ENCODE peak calls at places on chromosomes 4 and X, in six cellular contexts. I, C, H, B, G and F are unnamed samples.

GRCh38 chrX:48911407-48912182 is at the start of gene SLC35A2:
- DNase-seq in I (peak), B (no peak), C (peak), H (peak), G (peak), F (peak)

GRCh38 chr4:47705326-47705981 is 132.4 kb downstream of the CORIN start:
- DNase-seq in B (no peak), H (no peak), C (peak), I (no peak), G (no peak), F (no peak)

GRCh38 chr4:2350982-2351381 is 67.5 kb downstream of the ZFYVE28 start:
- DNase-seq in I (peak), C (no peak), H (no peak), B (no peak), G (no peak), F (no peak)

GRCh38 chrX:76366972-76367371 is 60.5 kb upstream of the MAGEE1 start:
- DNase-seq in H (no peak), G (no peak), B (no peak), I (no peak), C (no peak), F (no peak)

GRCh38 chr4:105433421-105433820 is 40.4 kb downstream of the PPA2 start:
- DNase-seq in B (no peak), C (no peak), H (no peak), I (no peak), G (no peak), F (no peak)

GRCh38 chr4:4852591-4853362 is 6.7 kb upstream of the MSX1 start:
- DNase-seq in G (peak), C (peak), I (no peak), H (no peak), B (no peak), F (no peak)

GRCh38 chr4:171601091-171601490 is 212.1 kb upstream of the GALNTL6 start:
- DNase-seq in I (no peak), B (no peak), H (no peak), C (no peak), G (no peak), F (no peak)

GRCh38 chrX:103586314-103586646 is 965 bp downstream of the TCEAL4 start:
- DNase-seq in C (peak), B (no peak), H (peak), G (no peak), I (no peak), F (no peak)

GRCh38 chr4:177696438-177696966 is 254.3 kb upstream of the AGA start:
- DNase-seq in B (no peak), I (no peak), H (no peak), C (no peak), G (no peak), F (no peak)

GRCh38 chr4:76188557-76188956 is 25.1 kb downstream of the SCARB2 start:
- DNase-seq in B (no peak), C (no peak), H (no peak), G (no peak), I (no peak), F (no peak)

GRCh38 chr4:41318839-41319530 is 62.3 kb downstream of the UCHL1 start:
- DNase-seq in B (no peak), I (no peak), G (no peak), H (peak), C (no peak), F (no peak)

GRCh38 chr4:17562157-17562556 is 14.8 kb upstream of the LAP3 start:
- DNase-seq in C (no peak), B (no peak), H (no peak), G (no peak), I (no peak), F (no peak)

GRCh38 chrX:47751670-47752069 is 85.0 kb upstream of the ZNF81 start:
- DNase-seq in H (no peak), G (no peak), I (no peak), C (peak), B (no peak), F (no peak)

GRCh38 chr4:130632731-130633604 is 1537.0 kb downstream of the C4orf33 start:
- DNase-seq in I (no peak), B (peak), H (no peak), G (no peak), C (no peak), F (no peak)

GRCh38 chrX:136065044-136065671 is 79.9 kb downstream of the SLC9A6 start:
- DNase-seq in B (no peak), I (peak), H (peak), C (peak), G (no peak), F (no peak)

GRCh38 chr4:153038493-153039311 is 102.6 kb downstream of the FHDC1 start:
- DNase-seq in B (no peak), H (no peak), C (no peak), G (no peak), I (no peak), F (no peak)

GRCh38 chrX:78387364-78387763 is 60.0 kb upstream of the CYSLTR1 start:
- DNase-seq in C (no peak), G (no peak), H (no peak), B (no peak), I (no peak), F (no peak)

GRCh38 chrX:148495156-148495555 is 5.3 kb upstream of the AFF2 start:
- DNase-seq in H (no peak), C (no peak), I (no peak), B (no peak), G (no peak), F (no peak)

GRCh38 chr4:55125763-55126541 is 557 bp upstream of the KDR start:
- DNase-seq in G (no peak), I (no peak), C (peak), H (no peak), B (no peak), F (no peak)

GRCh38 chr4:161252520-161253141 is 911.2 kb downstream of the FSTL5 start:
- DNase-seq in H (no peak), G (no peak), I (no peak), C (peak), B (no peak), F (no peak)

GRCh38 chr4:57151481-57151880 is 41.3 kb upstream of the IGFBP7 start:
- DNase-seq in H (no peak), I (no peak), C (no peak), B (no peak), G (peak), F (no peak)

GRCh38 chrX:119177278-119177677 is 49.7 kb upstream of the KIAA1210 start:
- DNase-seq in G (no peak), H (no peak), B (no peak), C (no peak), I (no peak), F (no peak)

GRCh38 chr4:2334826-2335728 is 73.2 kb upstream of the MXD4 start:
- DNase-seq in H (no peak), B (no peak), G (no peak), C (no peak), I (peak), F (peak)

GRCh38 chrX:19772306-19772705 is 115.1 kb downstream of the SH3KBP1 start:
- DNase-seq in I (no peak), H (peak), B (no peak), G (no peak), C (peak), F (no peak)

GRCh38 chr4:74374561-74375327 is 9.8 kb downstream of the EREG start:
- DNase-seq in G (peak), I (no peak), C (peak), B (no peak), H (no peak), F (no peak)

DNA sequence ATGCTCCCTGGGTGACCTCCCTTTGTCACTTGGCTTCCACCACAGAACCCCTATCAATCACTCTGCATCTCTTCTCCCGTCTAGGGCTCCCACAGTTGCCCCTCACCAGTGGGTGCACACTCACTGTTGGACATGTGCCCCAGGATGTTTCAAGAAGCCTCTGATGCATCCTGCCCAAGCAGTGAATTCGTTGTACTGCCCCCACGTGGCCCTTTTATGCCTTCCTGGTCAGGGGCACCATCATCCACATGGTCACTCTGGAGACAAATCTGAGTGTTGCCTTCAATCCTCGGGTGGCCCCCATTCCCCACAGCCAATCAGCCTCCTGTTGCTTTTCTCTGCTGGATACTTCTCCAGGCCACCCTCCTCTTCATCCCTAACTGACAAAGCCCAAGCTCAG is 12.2 kb downstream of the ITIH6 start:
- DNase-seq in G (no peak), I (no peak), C (peak), H (no peak), B (no peak), F (no peak)
- TF ChIP-seq CTCF in G (no peak), I (no peak), C (peak), H (no peak), B (no peak), F (no peak)

GRCh38 chrX:105701310-105702052 is 120.9 kb upstream of the NRK start:
- DNase-seq in C (peak), G (no peak), I (no peak), B (peak), H (no peak), F (no peak)
- TF ChIP-seq CTCF in C (peak), G (peak), I (no peak), B (no peak), H (peak), F (no peak)

DNA sequence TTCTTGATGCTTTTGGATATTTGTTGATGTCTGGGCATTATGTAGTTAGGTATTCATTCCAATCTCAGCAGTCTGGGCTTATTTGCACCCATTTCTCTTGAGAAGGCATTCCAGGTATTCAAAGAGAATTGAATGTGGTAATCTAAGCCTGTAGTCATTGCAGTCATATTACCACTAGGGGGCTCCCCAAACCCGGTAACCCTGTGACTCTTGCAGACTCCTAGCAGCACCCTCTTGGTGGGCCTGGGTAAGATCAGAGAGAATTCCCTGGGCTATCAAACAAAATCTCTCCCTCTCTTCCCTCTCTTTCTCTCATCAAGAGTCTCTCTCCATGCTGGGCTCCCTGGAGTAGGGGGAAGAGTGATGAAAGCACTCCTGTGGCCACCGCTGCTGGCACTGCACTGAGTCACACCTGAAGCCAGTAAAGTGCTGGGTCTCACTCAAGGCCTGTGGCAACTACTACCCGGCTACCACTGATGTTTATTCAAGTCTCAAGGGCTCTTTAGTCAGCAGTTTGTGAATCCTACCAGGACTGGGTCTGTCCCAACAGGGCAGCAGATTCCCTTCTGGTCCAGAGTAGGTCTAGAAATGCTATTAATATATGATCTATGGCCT is 187.7 kb upstream of the NUDT10 start:
- DNase-seq in I (no peak), G (no peak), C (peak), H (no peak), B (no peak), F (no peak)
- TF ChIP-seq CTCF in I (no peak), G (peak), C (peak), H (peak), B (peak), F (no peak)

DNA sequence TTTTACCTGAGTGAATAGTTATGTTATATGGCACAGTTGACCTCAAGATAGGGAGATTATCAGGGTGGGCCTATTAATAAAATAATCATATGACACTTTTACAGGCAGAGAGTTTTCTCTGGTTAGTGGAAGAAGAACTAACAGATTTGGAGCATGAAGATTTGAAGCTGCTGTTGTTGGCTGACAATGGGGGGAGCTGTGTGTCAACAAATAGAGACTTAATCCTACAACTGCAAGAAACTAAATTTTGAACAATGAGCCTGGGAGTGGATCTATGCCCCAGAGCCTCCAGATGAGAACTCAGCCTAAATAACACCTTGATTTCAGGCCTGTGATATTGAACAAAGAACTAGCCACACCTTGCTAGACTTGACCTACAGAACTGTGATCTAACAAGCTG is 7.2 kb upstream of the CCSER1 start:
- DNase-seq in G (no peak), H (no peak), C (no peak), B (no peak), I (no peak), F (no peak)
- TF ChIP-seq CTCF in G (no peak), H (peak), C (no peak), B (no peak), I (no peak), F (no peak)

DNA sequence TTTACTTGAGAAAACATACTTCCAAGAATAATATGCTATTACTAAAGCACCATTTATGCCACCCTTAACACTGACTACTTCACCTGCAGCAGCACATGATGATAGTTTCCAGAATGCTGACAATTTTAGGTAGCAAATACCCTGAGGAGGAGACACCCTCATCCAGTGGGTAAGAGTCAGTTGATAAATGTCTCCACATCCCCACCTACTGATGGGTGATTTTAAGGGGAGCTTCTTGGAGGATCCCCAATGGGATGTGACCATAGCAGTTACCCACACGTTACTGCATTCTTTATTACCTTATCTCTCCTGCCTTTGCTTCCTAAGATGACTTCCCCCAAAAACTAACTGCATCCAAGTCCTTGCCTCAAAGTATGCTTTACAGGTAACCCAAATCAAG is 131.2 kb upstream of the SMARCAD1 start:
- DNase-seq in H (no peak), I (no peak), G (no peak), C (no peak), B (no peak), F (no peak)
- TF ChIP-seq CTCF in H (no peak), I (no peak), G (no peak), C (no peak), B (no peak), F (no peak)

DNA sequence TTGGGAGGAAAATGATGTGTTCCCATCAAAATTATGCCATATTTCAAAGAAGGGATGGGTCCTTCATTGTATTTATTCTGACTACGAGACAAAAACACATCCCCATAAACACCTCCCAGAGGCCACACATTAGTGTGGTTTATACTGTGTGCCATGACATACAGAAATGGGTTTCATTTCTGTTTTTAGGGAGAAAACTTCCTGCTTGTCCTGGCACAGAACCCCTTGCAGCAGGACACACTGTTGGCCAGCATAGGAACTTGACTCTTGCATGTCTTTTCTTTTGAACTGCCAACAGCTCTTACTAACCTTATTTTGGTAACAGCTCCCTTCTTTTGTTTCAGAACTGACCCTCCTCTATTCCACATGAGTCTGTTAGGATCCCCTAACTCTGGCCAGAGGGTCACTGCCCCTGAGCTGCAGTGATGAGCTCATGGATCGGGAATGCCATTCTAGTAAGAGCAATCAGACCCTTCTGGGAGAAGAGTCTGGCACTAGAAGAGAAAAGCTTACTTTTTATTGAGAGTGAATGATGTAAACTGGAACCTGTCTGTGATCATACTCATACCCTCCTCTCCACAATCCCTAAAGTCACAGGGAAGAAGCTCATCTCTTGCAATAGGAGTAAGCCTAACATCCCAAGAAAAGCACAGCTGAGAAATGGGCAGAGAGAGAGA is 86.4 kb downstream of the SMIM20 start:
- DNase-seq in C (no peak), B (no peak), G (no peak), H (no peak), I (no peak), F (no peak)
- TF ChIP-seq CTCF in C (no peak), B (no peak), G (no peak), H (no peak), I (no peak), F (no peak)

GRCh38 chr4:174369968-174370367 is 86.3 kb downstream of the CEP44 start:
- DNase-seq in H (no peak), B (no peak), I (no peak), G (no peak), C (no peak), F (no peak)

GRCh38 chr4:174362340-174362739 is 78.6 kb downstream of the CEP44 start:
- DNase-seq in I (no peak), G (no peak), B (no peak), C (no peak), H (no peak), F (no peak)

DNA sequence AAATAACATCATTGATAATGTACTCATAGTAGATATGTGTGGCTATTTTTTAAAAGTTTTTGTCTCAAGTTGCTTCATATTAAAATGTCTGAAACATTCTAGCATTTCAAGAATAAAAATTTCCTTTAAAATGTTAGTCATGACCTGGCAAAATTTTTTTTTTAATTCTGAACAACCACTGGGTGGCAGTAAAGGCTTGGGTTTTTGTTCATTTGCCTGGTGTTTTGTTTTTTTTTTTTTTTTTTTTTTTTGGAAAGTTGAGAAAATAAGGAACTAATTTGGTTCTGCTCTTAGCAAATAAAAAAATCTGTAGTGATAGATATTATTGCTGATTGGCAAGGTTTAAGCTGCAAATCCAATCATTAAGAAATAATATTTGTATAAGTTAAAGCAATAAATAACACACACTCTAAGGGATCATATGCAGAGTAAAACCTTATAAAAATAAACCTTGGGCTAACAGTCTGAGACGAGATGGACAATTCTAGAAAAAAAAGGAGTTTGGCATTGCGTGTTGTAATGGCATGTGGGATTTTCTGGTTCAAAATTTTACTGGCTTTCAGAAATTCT is 81.4 kb downstream of the CEP44 start:
- DNase-seq in C (peak), I (no peak), B (peak), H (no peak), G (no peak), F (no peak)
- TF ChIP-seq CTCF in C (peak), I (no peak), B (peak), H (peak), G (peak), F (no peak)

GRCh38 chr4:163587867-163588266 is 93.4 kb downstream of the TMA16 start:
- DNase-seq in I (no peak), H (no peak), G (no peak), B (no peak), C (no peak), F (peak)
- TF ChIP-seq CTCF in I (no peak), H (no peak), G (no peak), B (peak), C (no peak), F (no peak)

GRCh38 chr4:7158081-7158750 is 34.1 kb upstream of the SORCS2 start:
- DNase-seq in I (peak), C (no peak), H (no peak), G (no peak), B (no peak), F (no peak)

GRCh38 chr4:7156273-7157139 is 35.8 kb upstream of the SORCS2 start:
- DNase-seq in I (no peak), G (peak), H (peak), B (no peak), C (peak), F (no peak)

GRCh38 chr4:7157666-7158065 is 34.7 kb upstream of the SORCS2 start:
- DNase-seq in G (peak), B (no peak), C (no peak), H (no peak), I (peak), F (no peak)

GRCh38 chr4:7155611-7156071 is 36.7 kb upstream of the SORCS2 start:
- DNase-seq in G (peak), I (peak), B (no peak), C (peak), H (peak), F (no peak)

DNA sequence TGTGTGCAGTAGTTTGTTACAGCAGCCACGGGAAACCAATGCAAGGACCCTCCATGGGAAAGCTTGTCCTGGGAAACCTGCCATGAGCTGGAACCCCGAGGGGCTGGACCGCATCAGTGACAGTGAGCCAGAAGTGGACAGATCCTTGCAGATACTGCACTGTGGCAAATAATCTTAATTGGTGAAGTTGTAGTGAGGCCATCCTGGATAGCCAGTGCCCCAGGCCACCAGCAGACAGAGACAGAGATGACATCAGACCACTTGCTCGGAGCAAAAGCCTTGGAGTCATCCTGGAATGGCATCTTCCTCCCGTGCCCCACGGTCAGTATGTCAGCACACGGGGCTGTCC is 35.2 kb upstream of the SORCS2 start:
- DNase-seq in H (no peak), I (peak), G (no peak), C (no peak), B (no peak), F (no peak)
- TF ChIP-seq CTCF in H (no peak), I (no peak), G (no peak), C (no peak), B (no peak), F (no peak)